ENCODE peak calls at places on chromosomes 3 and 15, in ten cellular contexts. Q is A172; J is kidney epithelial cell; O is heart right ventricle; R is stimulated activated naive B cell treated with anti-CD40 and anti-IgM and Interleukin-4, amounts not matched to agents 10 μg/mL and 1 μg/mL and 100 μg/mL, for 72 hours; N is mesenteric fat pad; Z is stimulated activated CD8-positive, alpha-beta memory T cell treated with anti-CD3 and anti-CD28 coated beads, Interleukin-2, amount 100 ng/mL, for 48 hours; F is hypothalamus; T is tibial artery; C is OCI-LY7. H is an unnamed sample.

GRCh38 chr3:127739347-127740135 is 66.8 kb downstream of the ABTB1 start:
- DNase-seq in Z (no peak), J (no peak), C (no peak), N (no peak), R (no peak), O (no peak), Q (no peak), T (peak; percentile 65), F (no peak), H (no peak)

GRCh38 chr15:55344206-55344605 is 25.2 kb downstream of the PIGB start:
- DNase-seq in C (no peak), J (no peak), T (no peak), R (no peak), N (no peak), O (no peak), Z (no peak), F (peak; percentile 2), Q (no peak), H (peak; percentile 42)

GRCh38 chr3:9793161-9793781 is 389 bp downstream of the ARPC4 start:
- DNase-seq in Z (no peak), N (peak; percentile 96), J (no peak), F (no peak), Q (peak; percentile 45), T (no peak), R (no peak), O (no peak), C (peak; percentile 57), H (no peak)

GRCh38 chr15:37865687-37866086 is 68.8 kb upstream of the TMCO5A start:
- DNase-seq in R (no peak), J (no peak), Z (no peak), T (no peak), Q (no peak), C (no peak), O (no peak), F (no peak), N (no peak), H (no peak)

GRCh38 chr3:133756716-133757694 is 10.8 kb downstream of the TF start:
- DNase-seq in C (no peak), R (no peak), T (no peak), N (no peak), O (no peak), F (no peak), Z (no peak), Q (no peak), J (no peak), H (no peak)

GRCh38 chr15:41001524-41001923 is 48.3 kb downstream of the CHAC1 start:
- DNase-seq in Z (no peak), R (no peak), T (no peak), N (no peak), C (no peak), F (no peak), O (no peak), J (no peak), Q (no peak), H (no peak)

GRCh38 chr15:66805207-66805975 is 103.4 kb downstream of the SMAD6 start:
- DNase-seq in Z (no peak), F (no peak), O (no peak), J (no peak), Q (no peak), N (peak; percentile 43), C (no peak), R (no peak), T (peak; percentile 59), H (no peak)

GRCh38 chr3:171606151-171606751 is 146.0 kb upstream of the TNIK start:
- DNase-seq in Z (no peak), T (no peak), F (no peak), R (no peak), C (no peak), J (no peak), O (no peak), Q (peak; percentile 61), N (no peak), H (no peak)

GRCh38 chr15:63054985-63055384 is 12.4 kb downstream of the TPM1 start:
- DNase-seq in F (no peak), N (no peak), O (no peak), C (no peak), T (no peak), Z (no peak), Q (peak; percentile 63), J (no peak), R (no peak), H (no peak)

GRCh38 chr15:80550910-80551265 is 144.2 kb upstream of the ABHD17C start:
- DNase-seq in Z (no peak), F (no peak), N (no peak), R (no peak), O (no peak), Q (peak; percentile 36), J (no peak), T (no peak), C (no peak), H (no peak)

GRCh38 chr3:182618981-182619591 is 174.2 kb upstream of the ATP11B start:
- DNase-seq in Z (no peak), O (no peak), N (no peak), Q (peak; percentile 91), C (no peak), F (no peak), T (no peak), R (no peak), J (peak; percentile 34), H (no peak)

GRCh38 chr3:13049400-13049799 is 23.8 kb downstream of the IQSEC1 start:
- DNase-seq in Z (no peak), T (no peak), O (no peak), Q (no peak), N (no peak), C (no peak), J (no peak), R (no peak), F (no peak), H (no peak)

GRCh38 chr3:170226426-170226960 is 4.3 kb downstream of the PRKCI start:
- DNase-seq in Z (no peak), N (no peak), Q (no peak), F (no peak), O (no peak), T (no peak), J (no peak), R (no peak), C (no peak), H (no peak)

GRCh38 chr3:5002174-5002870 is 23.1 kb downstream of the BHLHE40 start:
- DNase-seq in O (no peak), N (no peak), C (no peak), F (no peak), Q (no peak), R (no peak), T (no peak), J (no peak), Z (peak; percentile 52), H (no peak)

GRCh38 chr15:60908888-60909287 is 320.2 kb downstream of the RORA start:
- DNase-seq in Q (no peak), C (no peak), F (no peak), R (no peak), Z (no peak), O (no peak), T (no peak), J (no peak), N (no peak), H (no peak)

GRCh38 chr15:59367022-59367451 is 5.6 kb downstream of the MYO1E start:
- DNase-seq in O (no peak), F (no peak), C (no peak), Q (no peak), R (no peak), T (no peak), N (no peak), J (no peak), Z (no peak), H (no peak)

GRCh38 chr15:65044724-65045481 is at the start of gene SLC51B:
- DNase-seq in Z (no peak), C (no peak), R (no peak), T (no peak), O (peak; percentile 54), N (no peak), J (no peak), Q (no peak), F (no peak), H (no peak)

GRCh38 chr3:171058058-171058457 is 31.5 kb upstream of the SLC2A2 start:
- DNase-seq in R (no peak), Z (no peak), N (no peak), Q (no peak), T (no peak), F (no peak), O (no peak), J (no peak), C (no peak), H (peak; percentile 45)

GRCh38 chr15:71114887-71115566 is at the start of gene THSD4:
- DNase-seq in F (peak; percentile 19), R (peak; percentile 42), O (peak; percentile 79), Q (peak; percentile 57), C (peak; percentile 8), Z (peak; percentile 45), T (peak; percentile 80), J (no peak), N (no peak), H (no peak)

GRCh38 chr3:171001250-171001893 is 25.1 kb downstream of the SLC2A2 start:
- DNase-seq in C (no peak), O (no peak), J (no peak), R (no peak), F (no peak), Q (no peak), N (no peak), Z (no peak), T (no peak), H (no peak)

GRCh38 chr3:17554078-17554477 is 188.4 kb downstream of the TBC1D5 start:
- DNase-seq in N (no peak), T (no peak), C (no peak), O (no peak), Z (no peak), Q (no peak), J (no peak), F (no peak), R (no peak), H (no peak)

GRCh38 chr15:63050737-63051700 is 8.5 kb downstream of the TPM1 start:
- DNase-seq in O (no peak), R (no peak), F (no peak), C (no peak), N (no peak), J (no peak), Z (no peak), T (no peak), Q (peak; percentile 80), H (peak; percentile 70)

GRCh38 chr15:51281368-51281967 is 56.9 kb downstream of the CYP19A1 start:
- DNase-seq in Z (no peak), O (peak; percentile 63), T (peak; percentile 86), N (no peak), Q (peak; percentile 27), C (peak; percentile 14), R (peak; percentile 29), F (peak; percentile 74), J (peak; percentile 2), H (no peak)

GRCh38 chr3:108296239-108296638 is at the start of gene HHLA2:
- DNase-seq in T (no peak), F (no peak), J (no peak), O (no peak), R (no peak), C (no peak), Z (no peak), Q (peak; percentile 18), N (no peak), H (no peak)

H was measured in GM04503.